ENCODE peak calls at places on chromosomes 16 and 17, in nine cellular contexts. L is osteocyte, P is glutamatergic neuron, X is fibroblast of villous mesenchyme, K is fibroblast of pulmonary artery, C is nephron progenitor cell, J is progenitor cell of endocrine pancreas, O is A673, Y is PC-9. Z is an unnamed sample.

GRCh38 chr17:80621335-80622169 is 76.9 kb downstream of the RPTOR start:
- DNase-seq in X (no peak), C (no peak), J (no peak), L (no peak), O (peak; percentile 67), P (no peak), Y (no peak), K (no peak), Z (no peak)

GRCh38 chr16:71540-72341 is 690 bp downstream of the RHBDF1 start:
- DNase-seq in C (peak; percentile 64), L (no peak), O (peak; percentile 63), X (peak; percentile 83), K (peak; percentile 61), J (no peak), P (peak; percentile 64), Y (peak; percentile 90), Z (peak; percentile 51)

GRCh38 chr16:23187341-23187740 is 4.8 kb downstream of the SCNN1G start:
- DNase-seq in O (no peak), C (no peak), Y (no peak), X (no peak), K (no peak), L (no peak), P (no peak), J (no peak), Z (no peak)

GRCh38 chr17:80871341-80871740 is 120.3 kb upstream of the CHMP6 start:
- DNase-seq in L (no peak), C (no peak), Y (no peak), J (no peak), X (peak; percentile 8), P (no peak), O (no peak), K (no peak), Z (no peak)

GRCh38 chr16:30875881-30876791 is 17.7 kb downstream of the BCL7C start:
- DNase-seq in K (no peak), P (peak; percentile 35), J (no peak), C (no peak), Y (peak; percentile 29), O (peak; percentile 29), L (no peak), X (no peak), Z (peak; percentile 25)

GRCh38 chr16:1171854-1172428 is 19.0 kb downstream of the CACNA1H start:
- DNase-seq in X (no peak), K (no peak), Y (no peak), C (no peak), L (no peak), J (no peak), O (no peak), P (no peak), Z (no peak)

GRCh38 chr16:85227924-85228462 is 115.7 kb upstream of the CIBAR2 start:
- DNase-seq in J (no peak), L (peak; percentile 88), C (peak; percentile 69), O (peak; percentile 55), K (peak; percentile 67), Y (no peak), X (peak; percentile 69), P (peak; percentile 69), Z (no peak)

GRCh38 chr17:16999931-17000625 is 28.2 kb upstream of the TNFRSF13B start:
- DNase-seq in O (no peak), K (no peak), C (no peak), P (no peak), L (no peak), X (no peak), J (no peak), Y (no peak), Z (no peak)

GRCh38 chr17:9220466-9221230 is 199.3 kb downstream of the NTN1 start:
- DNase-seq in P (no peak), C (no peak), J (no peak), X (no peak), O (no peak), Y (no peak), K (no peak), L (no peak), Z (no peak)

GRCh38 chr17:3978421-3979275 is 14.4 kb upstream of the ATP2A3 start:
- DNase-seq in Y (no peak), C (no peak), L (no peak), X (no peak), O (no peak), P (no peak), J (no peak), K (peak; percentile 58), Z (no peak)

GRCh38 chr17:80028030-80028429 is 7.6 kb downstream of the TBC1D16 start:
- DNase-seq in O (no peak), P (no peak), X (no peak), Y (no peak), L (no peak), K (no peak), J (no peak), C (no peak), Z (no peak)

GRCh38 chr17:62109378-62109902 is 44.4 kb upstream of the MED13 start:
- DNase-seq in X (peak; percentile 54), L (no peak), C (peak; percentile 39), O (peak; percentile 86), J (peak; percentile 73), P (peak; percentile 76), Y (peak; percentile 77), K (peak; percentile 58), Z (peak; percentile 54)

GRCh38 chr16:14418795-14419225 is 211.2 kb downstream of the PARN start:
- DNase-seq in O (no peak), P (no peak), K (peak; percentile 11), L (no peak), C (no peak), J (no peak), Y (no peak), X (peak; percentile 53), Z (no peak)

GRCh38 chr17:2929881-2930533 is 133.4 kb downstream of the OR1D5 start:
- DNase-seq in Y (peak; percentile 49), K (peak; percentile 39), X (peak; percentile 26), L (no peak), O (peak; percentile 39), C (peak; percentile 71), P (peak; percentile 86), J (peak; percentile 58), Z (peak; percentile 75)
- TF ChIP-seq CTCF in Y (peak; percentile 96), K (peak; percentile 64), X (peak; percentile 63), L (peak; percentile 69), O (peak; percentile 67), C (peak; percentile 78), P (peak; percentile 97), J (peak; percentile 86), Z (peak; percentile 82)

GRCh38 chr17:67610061-67610460 is 107.7 kb upstream of the NOL11 start:
- DNase-seq in L (no peak), J (no peak), Y (no peak), K (no peak), C (no peak), O (no peak), X (no peak), P (no peak), Z (no peak)

GRCh38 chr17:67606471-67606870 is 111.3 kb upstream of the NOL11 start:
- DNase-seq in X (no peak), J (no peak), C (no peak), L (no peak), Y (peak; percentile 14), O (peak; percentile 61), P (no peak), K (peak; percentile 55), Z (no peak)

GRCh38 chr17:67608691-67609090 is 109.0 kb upstream of the NOL11 start:
- DNase-seq in Y (peak; percentile 14), C (no peak), P (no peak), O (no peak), K (peak; percentile 97), J (no peak), L (no peak), X (peak; percentile 51), Z (no peak)

GRCh38 chr17:67605259-67605912 is 112.3 kb upstream of the NOL11 start:
- DNase-seq in O (no peak), P (peak; percentile 68), K (peak; percentile 71), L (no peak), J (no peak), X (peak; percentile 21), Y (no peak), C (no peak), Z (no peak)

DNA sequence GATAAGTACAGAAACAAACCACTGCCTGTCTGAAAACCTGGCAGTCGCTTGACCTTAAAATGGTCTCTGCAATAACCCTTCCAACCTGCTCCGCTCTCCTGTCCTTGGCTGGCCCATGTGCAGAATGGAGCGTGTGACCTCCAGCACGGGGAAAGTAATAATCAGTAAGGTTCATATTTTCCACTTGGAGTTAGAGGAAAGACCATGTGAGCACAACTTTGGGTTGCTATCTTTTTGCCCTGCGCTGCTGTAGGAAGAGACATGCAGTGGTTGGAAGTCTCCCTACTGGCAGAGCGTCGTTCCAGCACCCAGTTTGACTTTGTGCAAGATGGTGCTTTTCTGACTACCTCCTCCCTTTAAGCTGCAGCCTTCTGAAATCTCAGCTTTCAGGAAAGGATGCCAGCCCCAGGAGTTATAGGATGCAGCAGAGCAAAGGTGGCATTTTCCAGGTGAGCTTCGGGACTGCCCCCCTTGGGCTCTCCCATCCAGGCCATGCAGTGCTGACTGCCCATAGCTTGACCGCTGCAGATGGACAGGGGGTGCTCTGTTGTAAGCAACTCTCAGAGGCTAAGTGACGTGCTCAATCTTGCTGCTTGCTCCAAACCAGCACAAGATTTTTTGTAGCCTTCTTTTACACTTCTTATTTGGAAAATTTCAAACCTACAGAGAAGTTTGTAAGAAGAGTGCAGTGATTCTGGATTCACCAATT is 110.7 kb upstream of the NOL11 start:
- DNase-seq in O (peak; percentile 44), C (no peak), K (peak; percentile 28), J (no peak), P (no peak), X (no peak), L (no peak), Y (no peak), Z (no peak)
- TF ChIP-seq CTCF in O (no peak), C (no peak), K (no peak), J (no peak), P (no peak), X (no peak), L (no peak), Y (no peak), Z (no peak)

GRCh38 chr17:45971698-45972141 is 27.3 kb upstream of the STH start:
- DNase-seq in K (no peak), C (no peak), Y (no peak), X (no peak), J (no peak), L (no peak), O (no peak), P (no peak), Z (no peak)
- TF ChIP-seq CTCF in K (no peak), C (peak; percentile 23), Y (no peak), X (no peak), J (no peak), L (no peak), O (no peak), P (no peak), Z (peak; percentile 11)

DNA sequence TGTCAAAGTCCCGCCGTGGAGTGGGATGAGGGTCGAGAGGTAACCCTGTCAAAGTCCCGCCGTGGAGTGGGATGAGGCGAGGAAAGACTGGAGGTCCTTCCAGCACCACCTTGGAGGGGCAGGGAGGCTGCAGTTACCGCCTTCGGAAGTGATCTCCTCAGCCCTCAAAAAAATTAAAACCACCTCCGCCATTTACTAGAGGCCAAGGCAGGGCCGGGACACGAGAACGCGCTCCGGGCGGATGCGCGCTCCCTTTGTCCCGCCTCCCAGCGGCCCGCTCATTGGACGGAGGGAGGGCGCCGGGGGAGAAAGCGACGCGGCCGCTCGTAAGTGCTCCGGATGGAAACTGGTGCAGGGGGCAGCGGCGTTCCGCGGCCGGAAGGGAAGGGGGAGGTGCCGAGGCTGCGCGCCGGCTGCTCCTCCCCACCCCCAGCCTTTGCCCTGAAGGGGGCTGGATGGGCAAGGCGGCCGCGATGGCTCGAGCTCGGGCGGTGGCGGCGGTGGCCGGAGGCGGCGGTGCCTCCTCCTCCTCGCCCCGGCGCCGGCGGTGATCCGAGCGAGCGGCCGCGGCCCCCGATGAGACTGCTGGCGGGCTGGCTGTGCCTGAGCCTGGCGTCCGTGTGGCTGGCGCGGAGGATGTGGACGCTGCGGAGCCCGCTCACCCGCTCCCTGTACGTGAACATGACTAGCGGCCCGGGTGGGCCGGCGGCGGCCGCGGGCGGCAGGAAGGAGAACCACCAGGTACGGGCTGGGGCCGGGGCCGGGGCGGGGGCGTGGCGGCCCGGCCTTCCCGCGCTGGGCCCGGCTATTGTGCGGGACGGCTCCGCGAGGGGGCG is at the start of gene METTL9:
- DNase-seq in C (peak; percentile 94), O (peak; percentile 97), K (peak; percentile 95), P (peak; percentile 97), X (peak; percentile 95), Y (peak; percentile 96), L (peak; percentile 97), J (peak; percentile 94), Z (peak; percentile 94)
- TF ChIP-seq CTCF in C (no peak), O (no peak), K (no peak), P (no peak), X (no peak), Y (no peak), L (no peak), J (no peak), Z (no peak)

Z was measured in endothelial cell.